ENCODE peak calls at places on chromosomes 12 and 14, in five cellular contexts. A, M, R, N and T are unnamed samples.
A peak's percentile ranks its signal among the peaks of the same experiment; 100 is the strongest.

GRCh38 chr14:90091393-90091792 is 29.6 kb downstream of the KCNK13 start:
- DNase-seq in R (no peak), M (no peak), N (no peak), A (peak; percentile 79), T (peak; percentile 44)

GRCh38 chr12:91126516-91126915 is 15.2 kb upstream of the LUM start:
- DNase-seq in A (no peak), R (no peak), M (no peak), N (no peak), T (no peak)

GRCh38 chr12:122981036-122981471 is 573 bp downstream of the ARL6IP4 start:
- DNase-seq in N (no peak), M (no peak), R (no peak), A (peak; percentile 11), T (no peak)

GRCh38 chr12:43914923-43915468 is 79.1 kb downstream of the TMEM117 start:
- DNase-seq in M (no peak), R (no peak), N (no peak), A (peak; percentile 14), T (no peak)

GRCh38 chr12:88665051-88665450 is 84.8 kb upstream of the KITLG start:
- DNase-seq in R (no peak), A (peak; percentile 49), N (no peak), M (no peak), T (peak; percentile 49)

GRCh38 chr14:103140316-103141109 is 17.3 kb downstream of the TNFAIP2 start:
- DNase-seq in N (no peak), A (no peak), R (peak; percentile 32), M (no peak), T (no peak)

GRCh38 chr12:14700935-14701334 is 4.5 kb upstream of the GUCY2C start:
- DNase-seq in M (no peak), N (no peak), R (no peak), A (no peak), T (no peak)

GRCh38 chr14:61484826-61485584 is 163.6 kb downstream of the PRKCH start:
- DNase-seq in A (no peak), N (no peak), R (peak; percentile 71), M (no peak), T (no peak)

GRCh38 chr12:1374296-1374695 is 220.1 kb downstream of the FBXL14 start:
- DNase-seq in A (no peak), N (no peak), R (no peak), M (no peak), T (peak; percentile 11)

GRCh38 chr12:124856132-124856841 is 7.4 kb downstream of the SCARB1 start:
- DNase-seq in R (no peak), N (peak; percentile 34), M (no peak), A (no peak), T (no peak)

GRCh38 chr12:30026621-30027234 is 243.0 kb upstream of the TMTC1 start:
- DNase-seq in A (peak; percentile 88), N (no peak), R (no peak), M (peak; percentile 55), T (peak; percentile 18)

GRCh38 chr12:85057370-85057963 is 21.3 kb downstream of the LRRIQ1 start:
- DNase-seq in M (peak; percentile 13), N (peak; percentile 19), R (peak; percentile 42), A (peak; percentile 67), T (no peak)

GRCh38 chr12:98741615-98742265 is 96.7 kb downstream of the APAF1 start:
- DNase-seq in N (no peak), R (no peak), A (no peak), M (no peak), T (no peak)

GRCh38 chr12:47882796-47883546 is 21.8 kb downstream of the VDR start:
- DNase-seq in A (no peak), N (no peak), M (no peak), R (no peak), T (no peak)

GRCh38 chr12:121504505-121504904 is 76.3 kb downstream of the KDM2B start:
- DNase-seq in R (no peak), A (no peak), M (no peak), N (no peak), T (no peak)
- H3K4me3 ChIP-seq in R (no peak overlapping the region), A (no peak overlapping the region), M (no peak overlapping the region), N (no peak overlapping the region), T (no peak overlapping the region)

GRCh38 chr12:4168041-4168440 is 105.5 kb upstream of the CCND2 start:
- DNase-seq in A (no peak), R (no peak), M (no peak), N (no peak), T (no peak)

GRCh38 chr12:4160314-4161040 is 113.1 kb upstream of the CCND2 start:
- DNase-seq in R (no peak), A (no peak), N (no peak), M (no peak), T (no peak)

GRCh38 chr12:4161718-4162117 is 111.8 kb upstream of the CCND2 start:
- DNase-seq in M (no peak), R (no peak), N (no peak), A (no peak), T (no peak)

GRCh38 chr12:4169522-4169921 is 104.0 kb upstream of the CCND2 start:
- DNase-seq in A (no peak), M (no peak), N (no peak), R (no peak), T (no peak)

GRCh38 chr12:4164591-4165558 is 108.7 kb upstream of the CCND2 start:
- DNase-seq in M (peak; percentile 44), N (peak; percentile 67), R (no peak), A (peak; percentile 59), T (peak; percentile 65)
- H3K4me3 ChIP-seq in M (peak overlapping the region; percentile 54), N (peak overlapping the region; percentile 69), R (no peak overlapping the region), A (peak overlapping the region; percentile 44), T (peak overlapping the region; percentile 48)

GRCh38 chr14:51248041-51248987 is 8.3 kb downstream of the TMX1 start:
- DNase-seq in A (no peak), R (peak; percentile 6), N (no peak), M (no peak), T (no peak)
- H3K4me3 ChIP-seq in A (no peak overlapping the region), R (no peak overlapping the region), N (no peak overlapping the region), M (no peak overlapping the region), T (no peak overlapping the region)

GRCh38 chr12:21456291-21456780 is 18.9 kb downstream of the PYROXD1 start:
- DNase-seq in N (peak; percentile 65), R (no peak), M (no peak), A (no peak), T (no peak)
- H3K4me3 ChIP-seq in N (peak overlapping the region; percentile 36), R (no peak overlapping the region), M (no peak overlapping the region), A (no peak overlapping the region), T (no peak overlapping the region)

GRCh38 chr12:94261119-94261518 is 112.7 kb downstream of the PLXNC1 start:
- DNase-seq in N (no peak), M (no peak), R (no peak), A (no peak), T (no peak)

GRCh38 chr12:94262228-94263010 is 114.0 kb downstream of the PLXNC1 start:
- DNase-seq in M (peak; percentile 92), N (peak; percentile 87), A (peak; percentile 98), R (peak; percentile 90), T (peak; percentile 95)

GRCh38 chr12:94263905-94264655 is 115.7 kb downstream of the PLXNC1 start:
- DNase-seq in R (no peak), N (no peak), M (no peak), A (no peak), T (peak; percentile 54)

GRCh38 chr12:94261781-94262180 is 113.4 kb downstream of the PLXNC1 start:
- DNase-seq in M (no peak), A (no peak), N (no peak), R (no peak), T (no peak)

GRCh38 chr12:94263011-94263786 is 114.8 kb downstream of the PLXNC1 start:
- DNase-seq in N (peak; percentile 72), R (no peak), A (no peak), M (no peak), T (no peak)
- H3K4me3 ChIP-seq in N (peak overlapping the region; percentile 70), R (no peak overlapping the region), A (peak overlapping the region; percentile 69), M (peak overlapping the region; percentile 66), T (peak overlapping the region; percentile 45)

GRCh38 chr12:76259660-76260389 is 88.4 kb downstream of the BBS10 start:
- DNase-seq in A (peak; percentile 94), N (no peak), R (no peak), M (peak; percentile 72), T (peak; percentile 88)
- H3K4me3 ChIP-seq in A (peak overlapping the region; percentile 32), N (no peak overlapping the region), R (no peak overlapping the region), M (peak overlapping the region; percentile 42), T (peak overlapping the region; percentile 40)

DNA sequence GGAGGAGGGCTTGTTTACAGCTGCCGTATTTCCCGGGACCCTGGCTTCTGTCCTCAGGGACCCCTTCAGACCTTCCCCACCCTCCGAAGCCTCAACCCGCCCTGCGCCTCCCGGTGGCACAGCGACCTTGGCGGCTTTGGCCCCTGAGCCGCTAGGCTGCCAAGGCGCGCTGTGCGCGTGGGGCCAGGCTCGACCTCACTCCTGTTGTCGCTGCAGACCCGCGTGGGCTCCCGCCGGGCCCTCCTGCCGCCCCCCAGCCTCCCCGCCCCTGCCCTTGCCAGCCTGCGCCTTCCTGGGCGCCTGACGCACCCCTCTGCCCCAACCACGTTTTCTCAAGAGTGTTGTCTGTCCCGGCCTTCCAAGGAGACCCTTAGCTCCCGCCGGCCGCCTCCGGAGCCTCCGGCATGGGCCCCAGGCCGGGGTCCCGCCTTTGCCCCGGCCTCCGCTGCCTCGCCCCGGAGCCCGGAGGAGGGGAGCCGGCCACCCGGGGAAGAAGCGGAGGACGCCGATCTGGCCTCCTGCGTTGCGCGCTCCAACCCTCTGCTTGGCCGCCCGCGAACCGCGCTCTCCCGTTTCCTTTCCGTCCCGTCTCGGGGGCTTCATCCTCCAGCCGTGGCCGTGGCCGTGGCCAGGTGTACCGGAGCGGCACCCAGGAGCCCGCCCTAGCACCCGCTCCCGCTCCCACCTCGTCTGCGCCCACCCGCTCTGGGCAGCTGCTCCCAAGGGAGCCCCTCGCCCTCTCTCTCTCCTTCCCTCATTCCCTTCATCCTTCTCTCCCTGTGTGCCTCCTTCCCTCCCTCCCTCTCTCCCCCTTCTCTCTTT is 19.9 kb downstream of the PPP2R5C start:
- DNase-seq in A (no peak), N (no peak), R (peak; percentile 42), M (no peak), T (no peak)
- H3K4me3 ChIP-seq in A (peak overlapping the region; percentile 42), N (peak overlapping the region; percentile 49), R (peak overlapping the region; percentile 54), M (peak overlapping the region; percentile 53), T (peak overlapping the region; percentile 45)

GRCh38 chr14:23377873-23378563 is 1.2 kb downstream of the CMTM5 start:
- DNase-seq in M (no peak), A (no peak), N (no peak), R (no peak), T (no peak)

GRCh38 chr14:23379331-23380196 is 2.7 kb downstream of the CMTM5 start:
- DNase-seq in R (peak; percentile 93), N (peak; percentile 74), M (no peak), A (peak; percentile 38), T (no peak)

GRCh38 chr14:23380197-23381016 is 3.6 kb downstream of the CMTM5 start:
- DNase-seq in A (no peak), R (no peak), N (no peak), M (no peak), T (no peak)

GRCh38 chr14:23377201-23377550 is 330 bp downstream of the CMTM5 start:
- DNase-seq in R (no peak), M (no peak), A (no peak), N (no peak), T (no peak)

GRCh38 chr14:23378612-23379220 is 1.9 kb downstream of the CMTM5 start:
- DNase-seq in N (no peak), A (no peak), R (no peak), M (no peak), T (no peak)
- H3K4me3 ChIP-seq in N (no peak overlapping the region), A (no peak overlapping the region), R (no peak overlapping the region), M (no peak overlapping the region), T (no peak overlapping the region)

GRCh38 chr14:100567877-100568163 is 19.4 kb downstream of the BEGAIN start:
- DNase-seq in R (peak; percentile 21), A (no peak), N (no peak), M (no peak), T (no peak)
- H3K4me3 ChIP-seq in R (peak overlapping the region; percentile 28), A (no peak overlapping the region), N (no peak overlapping the region), M (no peak overlapping the region), T (peak overlapping the region; percentile 32)

GRCh38 chr14:99945732-99946651 is 119.2 kb upstream of the EVL start:
- DNase-seq in M (no peak), N (peak; percentile 49), A (no peak), R (no peak), T (no peak)
- H3K4me3 ChIP-seq in M (no peak overlapping the region), N (peak overlapping the region; percentile 29), A (no peak overlapping the region), R (no peak overlapping the region), T (no peak overlapping the region)